ENCODE peak calls at places on chromosomes 1 and 21, in five cellular contexts. One of them, this sample, is unnamed.

GRCh38 chr21:42234026-42234425 is 15.1 kb downstream of the ABCG1 start:
- DNase-seq in suprapubic skin: no peak
- DNase-seq in prostate gland: no peak
- DNase-seq in sigmoid colon: no peak
- DNase-seq in endothelial cell of umbilical vein: no peak
- DNase-seq in this sample: no peak

GRCh38 chr1:111442457-111442856 is 6.6 kb downstream of the WDR77 start:
- DNase-seq in endothelial cell of umbilical vein: no peak
- DNase-seq in sigmoid colon: no peak
- DNase-seq in suprapubic skin: no peak
- DNase-seq in prostate gland: no peak
- DNase-seq in this sample: no peak

GRCh38 chr1:65525297-65526048 is 105.0 kb downstream of the LEPR start:
- DNase-seq in sigmoid colon: peak
- DNase-seq in prostate gland: no peak
- DNase-seq in endothelial cell of umbilical vein: no peak
- DNase-seq in suprapubic skin: peak
- DNase-seq in this sample: peak

GRCh38 chr1:201096977-201097856 is 15.0 kb downstream of the CACNA1S start:
- DNase-seq in prostate gland: no peak
- DNase-seq in endothelial cell of umbilical vein: no peak
- DNase-seq in sigmoid colon: no peak
- DNase-seq in suprapubic skin: no peak
- DNase-seq in this sample: no peak

GRCh38 chr1:107140703-107141490 is at the start of gene NTNG1:
- DNase-seq in suprapubic skin: peak
- DNase-seq in sigmoid colon: no peak
- DNase-seq in prostate gland: peak
- DNase-seq in endothelial cell of umbilical vein: no peak
- DNase-seq in this sample: no peak

GRCh38 chr1:46622341-46622740 is 5.7 kb upstream of the MOB3C start:
- DNase-seq in prostate gland: no peak
- DNase-seq in endothelial cell of umbilical vein: no peak
- DNase-seq in suprapubic skin: no peak
- DNase-seq in sigmoid colon: peak
- DNase-seq in this sample: peak

GRCh38 chr21:42066521-42066920 is 4.6 kb upstream of the UMODL1 start:
- DNase-seq in suprapubic skin: no peak
- DNase-seq in prostate gland: no peak
- DNase-seq in endothelial cell of umbilical vein: no peak
- DNase-seq in sigmoid colon: no peak
- DNase-seq in this sample: no peak

GRCh38 chr1:30251451-30251850 is 471.9 kb downstream of the MATN1 start:
- DNase-seq in sigmoid colon: no peak
- DNase-seq in suprapubic skin: no peak
- DNase-seq in prostate gland: no peak
- DNase-seq in endothelial cell of umbilical vein: no peak
- DNase-seq in this sample: no peak

GRCh38 chr21:43767980-43768867 is 7.9 kb downstream of the CSTB start:
- DNase-seq in sigmoid colon: no peak
- DNase-seq in suprapubic skin: peak
- DNase-seq in prostate gland: no peak
- DNase-seq in endothelial cell of umbilical vein: peak
- DNase-seq in this sample: peak

GRCh38 chr1:223819730-223820514 is 25.8 kb downstream of the TP53BP2 start:
- DNase-seq in suprapubic skin: no peak
- DNase-seq in prostate gland: no peak
- DNase-seq in sigmoid colon: no peak
- DNase-seq in endothelial cell of umbilical vein: no peak
- DNase-seq in this sample: no peak

GRCh38 chr1:33454646-33455282 is 17.7 kb upstream of the ZSCAN20 start:
- DNase-seq in endothelial cell of umbilical vein: no peak
- DNase-seq in sigmoid colon: no peak
- DNase-seq in suprapubic skin: no peak
- DNase-seq in prostate gland: no peak
- DNase-seq in this sample: no peak

GRCh38 chr1:207821464-207822045 is 69.7 kb downstream of the CD46 start:
- DNase-seq in prostate gland: no peak
- DNase-seq in sigmoid colon: peak
- DNase-seq in suprapubic skin: peak
- DNase-seq in endothelial cell of umbilical vein: no peak
- DNase-seq in this sample: no peak
- TF ChIP-seq POLR2A in prostate gland: no peak
- TF ChIP-seq POLR2A in sigmoid colon: no peak
- TF ChIP-seq POLR2A in suprapubic skin: no peak
- TF ChIP-seq POLR2A in endothelial cell of umbilical vein: no peak
- TF ChIP-seq POLR2A in this sample: no peak

DNA sequence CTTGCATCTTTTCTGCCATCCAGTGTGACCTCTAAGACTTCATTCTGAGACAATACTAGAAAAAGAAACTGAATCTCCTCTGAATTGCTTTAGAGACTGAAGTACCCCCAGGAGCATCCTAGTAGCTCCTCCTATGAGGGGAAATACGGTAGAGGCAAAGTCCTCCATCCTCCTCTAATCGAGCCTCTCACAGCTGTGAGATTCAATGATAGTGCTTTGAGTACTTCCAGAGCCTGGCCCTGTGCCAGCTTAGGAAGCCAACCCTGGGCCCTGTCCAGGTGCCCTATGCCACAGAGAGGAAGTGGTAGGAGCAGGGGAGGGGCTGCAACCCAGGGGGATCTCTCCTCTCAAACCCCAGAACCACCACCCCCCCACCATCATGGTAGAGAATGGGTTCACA is 10.7 kb downstream of the RORC start:
- DNase-seq in suprapubic skin: no peak
- DNase-seq in prostate gland: no peak
- DNase-seq in endothelial cell of umbilical vein: no peak
- DNase-seq in sigmoid colon: no peak
- DNase-seq in this sample: peak
- TF ChIP-seq POLR2AphosphoS5 in suprapubic skin: no peak
- TF ChIP-seq POLR2AphosphoS5 in prostate gland: no peak
- TF ChIP-seq POLR2AphosphoS5 in endothelial cell of umbilical vein: no peak
- TF ChIP-seq POLR2AphosphoS5 in sigmoid colon: no peak
- TF ChIP-seq POLR2AphosphoS5 in this sample: no peak

GRCh38 chr1:57770236-57770635 is 346.4 kb upstream of the DAB1 start:
- DNase-seq in endothelial cell of umbilical vein: no peak
- DNase-seq in sigmoid colon: no peak
- DNase-seq in suprapubic skin: no peak
- DNase-seq in prostate gland: no peak
- DNase-seq in this sample: no peak

DNA sequence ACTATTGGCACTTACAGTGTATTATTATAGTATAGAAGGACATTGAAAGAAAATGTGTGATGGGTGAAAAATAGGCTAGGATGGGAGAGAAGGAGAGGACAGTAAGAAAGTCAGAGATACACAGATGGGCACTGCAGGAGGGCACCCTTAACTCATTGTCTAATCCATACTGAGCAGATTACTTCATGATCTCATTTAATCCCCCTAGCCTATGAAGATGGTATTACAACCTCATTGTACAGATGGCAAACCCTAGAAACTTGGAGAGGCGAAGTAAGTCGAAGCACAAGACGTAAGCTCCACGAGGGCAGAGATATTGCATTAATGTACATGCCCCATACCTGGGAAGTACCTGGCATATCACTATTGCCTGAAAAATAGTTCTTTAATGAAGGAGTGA is 346.9 kb upstream of the DAB1 start:
- DNase-seq in sigmoid colon: no peak
- DNase-seq in prostate gland: no peak
- DNase-seq in endothelial cell of umbilical vein: no peak
- DNase-seq in suprapubic skin: no peak
- DNase-seq in this sample: no peak
- TF ChIP-seq CTCF in sigmoid colon: no peak
- TF ChIP-seq CTCF in prostate gland: no peak
- TF ChIP-seq CTCF in endothelial cell of umbilical vein: no peak
- TF ChIP-seq CTCF in suprapubic skin: no peak
- TF ChIP-seq CTCF in this sample: no peak

DNA sequence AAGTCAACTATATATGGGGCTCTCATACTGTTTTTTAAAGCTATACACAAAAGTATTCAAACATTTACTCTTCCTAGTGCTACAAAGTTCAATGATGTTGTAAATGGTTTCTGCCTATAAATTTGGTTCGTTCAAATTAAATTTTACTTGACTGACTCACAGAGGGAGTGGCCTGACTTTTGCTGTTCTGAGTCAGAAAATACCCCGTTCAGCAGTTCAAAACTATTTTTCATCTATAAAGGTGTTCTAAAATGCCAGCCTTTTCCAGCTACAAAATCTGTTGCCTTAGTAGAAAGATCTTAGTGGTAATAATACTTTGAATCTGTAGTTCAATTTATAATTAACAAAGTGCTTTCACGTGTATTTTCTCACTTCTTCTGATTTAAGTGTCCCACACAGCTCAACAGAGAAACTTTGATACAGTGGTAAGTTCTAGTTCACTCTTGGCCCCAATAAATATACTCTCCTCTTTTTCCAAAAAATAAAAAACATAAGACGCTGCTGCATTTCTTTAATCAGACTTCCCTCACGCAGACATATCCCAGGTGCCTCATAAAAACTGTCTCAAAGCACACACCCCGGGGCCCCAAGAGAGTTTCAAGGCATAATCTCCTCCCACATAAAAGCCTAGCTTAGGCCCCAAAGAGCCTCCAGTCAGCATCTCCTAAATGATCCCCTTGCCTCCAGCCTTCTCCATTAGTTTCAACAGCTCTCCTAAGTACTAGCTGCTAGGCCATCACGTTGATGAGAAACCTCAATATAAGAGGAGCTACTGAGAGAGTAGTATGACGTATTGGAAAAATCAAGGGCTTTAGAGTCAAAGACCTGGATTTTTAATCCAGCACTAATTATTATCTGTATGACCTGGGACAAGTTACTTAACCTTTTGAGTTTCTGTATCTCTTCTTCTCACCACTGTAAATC is 3.2 kb downstream of the PTP4A2 start:
- DNase-seq in endothelial cell of umbilical vein: peak
- DNase-seq in sigmoid colon: no peak
- DNase-seq in suprapubic skin: no peak
- DNase-seq in prostate gland: no peak
- DNase-seq in this sample: no peak
- TF ChIP-seq POLR2A in endothelial cell of umbilical vein: no peak
- TF ChIP-seq POLR2A in sigmoid colon: no peak
- TF ChIP-seq POLR2A in suprapubic skin: no peak
- TF ChIP-seq POLR2A in prostate gland: no peak
- TF ChIP-seq POLR2A in this sample: no peak

DNA sequence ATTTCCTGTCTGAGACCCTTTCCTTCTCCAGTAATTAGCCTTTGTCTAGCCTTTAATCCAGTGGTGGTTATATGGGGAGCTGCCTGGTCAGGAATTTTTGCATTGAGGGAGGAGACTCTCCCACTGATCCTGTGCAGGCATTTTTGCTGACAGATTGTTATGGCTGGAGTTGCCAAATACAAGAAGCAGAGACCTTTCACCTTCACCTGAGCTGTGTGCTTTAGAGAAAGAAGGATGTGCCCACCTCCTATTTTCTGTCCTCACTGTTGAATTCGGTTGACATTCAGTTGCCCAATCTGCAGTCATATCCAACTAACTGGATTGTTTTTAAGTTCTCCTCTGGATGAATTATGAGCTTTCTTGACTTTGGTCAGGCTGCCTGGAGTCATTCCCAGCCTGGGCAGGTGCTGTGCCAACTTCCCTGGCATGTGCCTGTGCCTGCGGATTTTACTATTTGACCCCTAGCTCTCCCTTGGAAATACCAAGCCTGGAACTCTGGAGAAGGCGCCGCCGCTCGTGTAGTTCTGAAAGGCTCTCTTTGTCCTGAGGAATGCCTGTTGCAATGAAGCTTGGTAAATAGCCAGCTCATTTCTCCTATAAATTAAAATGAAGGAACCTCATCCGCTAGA is 143.9 kb downstream of the NOS1AP start:
- DNase-seq in sigmoid colon: peak
- DNase-seq in suprapubic skin: peak
- DNase-seq in endothelial cell of umbilical vein: peak
- DNase-seq in prostate gland: peak
- DNase-seq in this sample: peak
- TF ChIP-seq POLR2AphosphoS5 in sigmoid colon: peak
- TF ChIP-seq POLR2AphosphoS5 in suprapubic skin: peak
- TF ChIP-seq POLR2AphosphoS5 in endothelial cell of umbilical vein: no peak
- TF ChIP-seq POLR2AphosphoS5 in prostate gland: peak
- TF ChIP-seq POLR2AphosphoS5 in this sample: peak

This sample was measured in stomach.